ENCODE peak calls at places on chromosomes 5 and 9, in four cellular contexts. One of them, this sample, is unnamed.
A peak's percentile ranks its signal among the peaks of the same experiment; 100 is the strongest.

GRCh38 chr9:93237535-93237934 is 53.6 kb downstream of the WNK2 start:
- DNase-seq in stimulated activated CD4-positive, alpha-beta T cell treated with anti-CD3 and anti-CD28 coated beads, Interleukin-12 subunit alpha, Interleukin-12 subunit beta, amount 100 ng/mL, for 4 hours: no peak
- DNase-seq in ovary: no peak
- DNase-seq in RCC 7860: no peak
- DNase-seq in this sample: peak; percentile 47

GRCh38 chr9:132487351-132487791 is 77.4 kb downstream of the CFAP77 start:
- DNase-seq in RCC 7860: no peak
- DNase-seq in ovary: no peak
- DNase-seq in stimulated activated CD4-positive, alpha-beta T cell treated with anti-CD3 and anti-CD28 coated beads, Interleukin-12 subunit alpha, Interleukin-12 subunit beta, amount 100 ng/mL, for 4 hours: no peak
- DNase-seq in this sample: no peak

GRCh38 chr9:17651725-17652124 is 72.9 kb downstream of the SH3GL2 start:
- DNase-seq in RCC 7860: no peak
- DNase-seq in stimulated activated CD4-positive, alpha-beta T cell treated with anti-CD3 and anti-CD28 coated beads, Interleukin-12 subunit alpha, Interleukin-12 subunit beta, amount 100 ng/mL, for 4 hours: no peak
- DNase-seq in ovary: no peak
- DNase-seq in this sample: no peak

GRCh38 chr9:133991964-133992779 is at the start of gene VAV2:
- DNase-seq in RCC 7860: peak; percentile 68
- DNase-seq in stimulated activated CD4-positive, alpha-beta T cell treated with anti-CD3 and anti-CD28 coated beads, Interleukin-12 subunit alpha, Interleukin-12 subunit beta, amount 100 ng/mL, for 4 hours: peak; percentile 50
- DNase-seq in ovary: peak; percentile 69
- DNase-seq in this sample: no peak

GRCh38 chr5:36442352-36442751 is 140.7 kb upstream of the RANBP3L start:
- DNase-seq in stimulated activated CD4-positive, alpha-beta T cell treated with anti-CD3 and anti-CD28 coated beads, Interleukin-12 subunit alpha, Interleukin-12 subunit beta, amount 100 ng/mL, for 4 hours: no peak
- DNase-seq in RCC 7860: no peak
- DNase-seq in ovary: no peak
- DNase-seq in this sample: no peak

GRCh38 chr9:129823934-129824601 is at the start of gene TOR1A:
- DNase-seq in stimulated activated CD4-positive, alpha-beta T cell treated with anti-CD3 and anti-CD28 coated beads, Interleukin-12 subunit alpha, Interleukin-12 subunit beta, amount 100 ng/mL, for 4 hours: peak; percentile 86
- DNase-seq in RCC 7860: peak; percentile 93
- DNase-seq in ovary: peak; percentile 97
- DNase-seq in this sample: peak; percentile 90

GRCh38 chr5:124747770-124748686 is 1.6 kb upstream of the ZNF608 start:
- DNase-seq in RCC 7860: peak; percentile 47
- DNase-seq in ovary: no peak
- DNase-seq in stimulated activated CD4-positive, alpha-beta T cell treated with anti-CD3 and anti-CD28 coated beads, Interleukin-12 subunit alpha, Interleukin-12 subunit beta, amount 100 ng/mL, for 4 hours: no peak
- DNase-seq in this sample: no peak

GRCh38 chr5:153043876-153044275 is 446.6 kb upstream of the GRIA1 start:
- DNase-seq in ovary: no peak
- DNase-seq in RCC 7860: no peak
- DNase-seq in stimulated activated CD4-positive, alpha-beta T cell treated with anti-CD3 and anti-CD28 coated beads, Interleukin-12 subunit alpha, Interleukin-12 subunit beta, amount 100 ng/mL, for 4 hours: no peak
- DNase-seq in this sample: no peak

GRCh38 chr9:125674981-125675973 is 31.7 kb downstream of the MAPKAP1 start:
- DNase-seq in RCC 7860: peak; percentile 97
- DNase-seq in stimulated activated CD4-positive, alpha-beta T cell treated with anti-CD3 and anti-CD28 coated beads, Interleukin-12 subunit alpha, Interleukin-12 subunit beta, amount 100 ng/mL, for 4 hours: no peak
- DNase-seq in ovary: no peak
- DNase-seq in this sample: no peak

GRCh38 chr5:170316933-170317332 is 19.4 kb upstream of the LCP2 start:
- DNase-seq in stimulated activated CD4-positive, alpha-beta T cell treated with anti-CD3 and anti-CD28 coated beads, Interleukin-12 subunit alpha, Interleukin-12 subunit beta, amount 100 ng/mL, for 4 hours: no peak
- DNase-seq in RCC 7860: no peak
- DNase-seq in ovary: no peak
- DNase-seq in this sample: no peak

GRCh38 chr5:54357371-54358058 is 47.1 kb upstream of the ARL15 start:
- DNase-seq in stimulated activated CD4-positive, alpha-beta T cell treated with anti-CD3 and anti-CD28 coated beads, Interleukin-12 subunit alpha, Interleukin-12 subunit beta, amount 100 ng/mL, for 4 hours: no peak
- DNase-seq in RCC 7860: no peak
- DNase-seq in ovary: no peak
- DNase-seq in this sample: no peak

GRCh38 chr9:104069288-104069687 is 24.8 kb upstream of the SMC2 start:
- DNase-seq in RCC 7860: no peak
- DNase-seq in stimulated activated CD4-positive, alpha-beta T cell treated with anti-CD3 and anti-CD28 coated beads, Interleukin-12 subunit alpha, Interleukin-12 subunit beta, amount 100 ng/mL, for 4 hours: no peak
- DNase-seq in ovary: no peak
- DNase-seq in this sample: no peak

GRCh38 chr5:68911840-68912690 is 181.7 kb upstream of the SLC30A5 start:
- DNase-seq in ovary: no peak
- DNase-seq in stimulated activated CD4-positive, alpha-beta T cell treated with anti-CD3 and anti-CD28 coated beads, Interleukin-12 subunit alpha, Interleukin-12 subunit beta, amount 100 ng/mL, for 4 hours: no peak
- DNase-seq in RCC 7860: no peak
- DNase-seq in this sample: no peak

GRCh38 chr5:38240212-38240611 is 18.1 kb upstream of the EGFLAM start:
- DNase-seq in RCC 7860: no peak
- DNase-seq in ovary: no peak
- DNase-seq in stimulated activated CD4-positive, alpha-beta T cell treated with anti-CD3 and anti-CD28 coated beads, Interleukin-12 subunit alpha, Interleukin-12 subunit beta, amount 100 ng/mL, for 4 hours: no peak
- DNase-seq in this sample: no peak

GRCh38 chr9:17269799-17270198 is 135.0 kb downstream of the CNTLN start:
- DNase-seq in RCC 7860: no peak
- DNase-seq in stimulated activated CD4-positive, alpha-beta T cell treated with anti-CD3 and anti-CD28 coated beads, Interleukin-12 subunit alpha, Interleukin-12 subunit beta, amount 100 ng/mL, for 4 hours: no peak
- DNase-seq in ovary: no peak
- DNase-seq in this sample: no peak

GRCh38 chr9:110758201-110758600 is 89.6 kb downstream of the MUSK start:
- DNase-seq in stimulated activated CD4-positive, alpha-beta T cell treated with anti-CD3 and anti-CD28 coated beads, Interleukin-12 subunit alpha, Interleukin-12 subunit beta, amount 100 ng/mL, for 4 hours: no peak
- DNase-seq in RCC 7860: no peak
- DNase-seq in ovary: no peak
- DNase-seq in this sample: no peak

GRCh38 chr5:16544607-16545374 is 72.0 kb downstream of the RETREG1 start:
- DNase-seq in RCC 7860: no peak
- DNase-seq in ovary: no peak
- DNase-seq in stimulated activated CD4-positive, alpha-beta T cell treated with anti-CD3 and anti-CD28 coated beads, Interleukin-12 subunit alpha, Interleukin-12 subunit beta, amount 100 ng/mL, for 4 hours: no peak
- DNase-seq in this sample: no peak

GRCh38 chr5:142568271-142568995 is 117.5 kb downstream of the FGF1 start:
- DNase-seq in ovary: peak; percentile 51
- DNase-seq in RCC 7860: no peak
- DNase-seq in stimulated activated CD4-positive, alpha-beta T cell treated with anti-CD3 and anti-CD28 coated beads, Interleukin-12 subunit alpha, Interleukin-12 subunit beta, amount 100 ng/mL, for 4 hours: no peak
- DNase-seq in this sample: no peak

GRCh38 chr9:10250200-10250599 is 362.6 kb downstream of the PTPRD start:
- DNase-seq in ovary: no peak
- DNase-seq in RCC 7860: no peak
- DNase-seq in stimulated activated CD4-positive, alpha-beta T cell treated with anti-CD3 and anti-CD28 coated beads, Interleukin-12 subunit alpha, Interleukin-12 subunit beta, amount 100 ng/mL, for 4 hours: no peak
- DNase-seq in this sample: no peak

GRCh38 chr5:176625512-176625911 is 4.8 kb downstream of the SNCB start:
- DNase-seq in stimulated activated CD4-positive, alpha-beta T cell treated with anti-CD3 and anti-CD28 coated beads, Interleukin-12 subunit alpha, Interleukin-12 subunit beta, amount 100 ng/mL, for 4 hours: no peak
- DNase-seq in ovary: no peak
- DNase-seq in RCC 7860: no peak
- DNase-seq in this sample: no peak

GRCh38 chr9:109868222-109868621 is 88.2 kb downstream of the PALM2AKAP2 start:
- DNase-seq in RCC 7860: no peak
- DNase-seq in ovary: no peak
- DNase-seq in stimulated activated CD4-positive, alpha-beta T cell treated with anti-CD3 and anti-CD28 coated beads, Interleukin-12 subunit alpha, Interleukin-12 subunit beta, amount 100 ng/mL, for 4 hours: no peak
- DNase-seq in this sample: no peak

GRCh38 chr5:159135896-159136531 is 36.3 kb upstream of the EBF1 start:
- DNase-seq in RCC 7860: peak; percentile 15
- DNase-seq in ovary: no peak
- DNase-seq in stimulated activated CD4-positive, alpha-beta T cell treated with anti-CD3 and anti-CD28 coated beads, Interleukin-12 subunit alpha, Interleukin-12 subunit beta, amount 100 ng/mL, for 4 hours: no peak
- DNase-seq in this sample: no peak

GRCh38 chr5:1324719-1325190 is 20.1 kb downstream of the CLPTM1L start:
- DNase-seq in stimulated activated CD4-positive, alpha-beta T cell treated with anti-CD3 and anti-CD28 coated beads, Interleukin-12 subunit alpha, Interleukin-12 subunit beta, amount 100 ng/mL, for 4 hours: no peak
- DNase-seq in ovary: peak; percentile 19
- DNase-seq in RCC 7860: no peak
- DNase-seq in this sample: no peak

GRCh38 chr5:95730011-95730700 is 980 bp upstream of the RHOBTB3 start:
- DNase-seq in RCC 7860: no peak
- DNase-seq in ovary: no peak
- DNase-seq in stimulated activated CD4-positive, alpha-beta T cell treated with anti-CD3 and anti-CD28 coated beads, Interleukin-12 subunit alpha, Interleukin-12 subunit beta, amount 100 ng/mL, for 4 hours: no peak
- DNase-seq in this sample: no peak

GRCh38 chr5:107769531-107769930 is 98.8 kb upstream of the EFNA5 start:
- DNase-seq in stimulated activated CD4-positive, alpha-beta T cell treated with anti-CD3 and anti-CD28 coated beads, Interleukin-12 subunit alpha, Interleukin-12 subunit beta, amount 100 ng/mL, for 4 hours: no peak
- DNase-seq in RCC 7860: no peak
- DNase-seq in ovary: no peak
- DNase-seq in this sample: no peak

GRCh38 chr5:159838551-159839222 is 77.6 kb upstream of the ADRA1B start:
- DNase-seq in stimulated activated CD4-positive, alpha-beta T cell treated with anti-CD3 and anti-CD28 coated beads, Interleukin-12 subunit alpha, Interleukin-12 subunit beta, amount 100 ng/mL, for 4 hours: no peak
- DNase-seq in ovary: no peak
- DNase-seq in RCC 7860: no peak
- DNase-seq in this sample: no peak

GRCh38 chr9:71765693-71766092 is 2.6 kb downstream of the CEMIP2 start:
- DNase-seq in ovary: no peak
- DNase-seq in stimulated activated CD4-positive, alpha-beta T cell treated with anti-CD3 and anti-CD28 coated beads, Interleukin-12 subunit alpha, Interleukin-12 subunit beta, amount 100 ng/mL, for 4 hours: no peak
- DNase-seq in RCC 7860: no peak
- DNase-seq in this sample: no peak

GRCh38 chr5:150063638-150064037 is 22.7 kb downstream of the CSF1R start:
- DNase-seq in RCC 7860: no peak
- DNase-seq in stimulated activated CD4-positive, alpha-beta T cell treated with anti-CD3 and anti-CD28 coated beads, Interleukin-12 subunit alpha, Interleukin-12 subunit beta, amount 100 ng/mL, for 4 hours: no peak
- DNase-seq in ovary: peak; percentile 18
- DNase-seq in this sample: no peak

GRCh38 chr5:175685701-175686350 is 28.0 kb downstream of the HRH2 start:
- DNase-seq in stimulated activated CD4-positive, alpha-beta T cell treated with anti-CD3 and anti-CD28 coated beads, Interleukin-12 subunit alpha, Interleukin-12 subunit beta, amount 100 ng/mL, for 4 hours: no peak
- DNase-seq in RCC 7860: no peak
- DNase-seq in ovary: no peak
- DNase-seq in this sample: no peak

GRCh38 chr5:161660806-161661205 is 24.7 kb upstream of the GABRA6 start:
- DNase-seq in ovary: no peak
- DNase-seq in RCC 7860: no peak
- DNase-seq in stimulated activated CD4-positive, alpha-beta T cell treated with anti-CD3 and anti-CD28 coated beads, Interleukin-12 subunit alpha, Interleukin-12 subunit beta, amount 100 ng/mL, for 4 hours: no peak
- DNase-seq in this sample: no peak

GRCh38 chr9:35912791-35913400 is 3.6 kb downstream of the SPAAR start:
- DNase-seq in RCC 7860: no peak
- DNase-seq in ovary: no peak
- DNase-seq in stimulated activated CD4-positive, alpha-beta T cell treated with anti-CD3 and anti-CD28 coated beads, Interleukin-12 subunit alpha, Interleukin-12 subunit beta, amount 100 ng/mL, for 4 hours: no peak
- DNase-seq in this sample: no peak

GRCh38 chr9:108271236-108271635 is 584.5 kb downstream of the ACTL7B start:
- DNase-seq in RCC 7860: no peak
- DNase-seq in ovary: no peak
- DNase-seq in stimulated activated CD4-positive, alpha-beta T cell treated with anti-CD3 and anti-CD28 coated beads, Interleukin-12 subunit alpha, Interleukin-12 subunit beta, amount 100 ng/mL, for 4 hours: no peak
- DNase-seq in this sample: no peak

GRCh38 chr5:155282503-155283107 is 269.1 kb downstream of the KIF4B start:
- DNase-seq in ovary: no peak
- DNase-seq in RCC 7860: no peak
- DNase-seq in stimulated activated CD4-positive, alpha-beta T cell treated with anti-CD3 and anti-CD28 coated beads, Interleukin-12 subunit alpha, Interleukin-12 subunit beta, amount 100 ng/mL, for 4 hours: no peak
- DNase-seq in this sample: no peak

GRCh38 chr5:151237685-151238084 is 13.8 kb upstream of the CCDC69 start:
- DNase-seq in stimulated activated CD4-positive, alpha-beta T cell treated with anti-CD3 and anti-CD28 coated beads, Interleukin-12 subunit alpha, Interleukin-12 subunit beta, amount 100 ng/mL, for 4 hours: no peak
- DNase-seq in RCC 7860: no peak
- DNase-seq in ovary: no peak
- DNase-seq in this sample: no peak

GRCh38 chr9:131297903-131298302 is 8.4 kb downstream of the PLPP7 start:
- DNase-seq in ovary: no peak
- DNase-seq in stimulated activated CD4-positive, alpha-beta T cell treated with anti-CD3 and anti-CD28 coated beads, Interleukin-12 subunit alpha, Interleukin-12 subunit beta, amount 100 ng/mL, for 4 hours: no peak
- DNase-seq in RCC 7860: no peak
- DNase-seq in this sample: no peak

GRCh38 chr5:172223901-172224873 is 30.2 kb downstream of the EFCAB9 start:
- DNase-seq in ovary: no peak
- DNase-seq in RCC 7860: no peak
- DNase-seq in stimulated activated CD4-positive, alpha-beta T cell treated with anti-CD3 and anti-CD28 coated beads, Interleukin-12 subunit alpha, Interleukin-12 subunit beta, amount 100 ng/mL, for 4 hours: peak; percentile 39
- DNase-seq in this sample: no peak

GRCh38 chr5:72584466-72584865 is 77.3 kb upstream of the ZNF366 start:
- DNase-seq in RCC 7860: no peak
- DNase-seq in ovary: no peak
- DNase-seq in stimulated activated CD4-positive, alpha-beta T cell treated with anti-CD3 and anti-CD28 coated beads, Interleukin-12 subunit alpha, Interleukin-12 subunit beta, amount 100 ng/mL, for 4 hours: no peak
- DNase-seq in this sample: no peak

GRCh38 chr5:151682751-151683331 is 3.9 kb downstream of the SPARC start:
- DNase-seq in RCC 7860: no peak
- DNase-seq in stimulated activated CD4-positive, alpha-beta T cell treated with anti-CD3 and anti-CD28 coated beads, Interleukin-12 subunit alpha, Interleukin-12 subunit beta, amount 100 ng/mL, for 4 hours: no peak
- DNase-seq in ovary: peak; percentile 59
- DNase-seq in this sample: no peak

GRCh38 chr9:130491830-130492465 is 47.2 kb downstream of the ASS1 start:
- DNase-seq in ovary: no peak
- DNase-seq in stimulated activated CD4-positive, alpha-beta T cell treated with anti-CD3 and anti-CD28 coated beads, Interleukin-12 subunit alpha, Interleukin-12 subunit beta, amount 100 ng/mL, for 4 hours: no peak
- DNase-seq in RCC 7860: no peak
- DNase-seq in this sample: no peak